ENCODE peak calls at places on chromosomes 12 and 14, in four cellular contexts. One of them, this sample, is unnamed.

GRCh38 chr12:122523846-122524718 is 2.7 kb downstream of the RSRC2 start:
- DNase-seq in fibroblast of the aortic adventitia: peak; percentile 36
- DNase-seq in activated naive CD4-positive, alpha-beta T cell treated with anti-CD3 and anti-CD28 coated beads, Interleukin-2, amount 10 ng/mL, durations not matched to agents 7 days and 5 days: no peak
- DNase-seq in GM23338: no peak
- DNase-seq in this sample: no peak

GRCh38 chr12:2890001-2890387 is 697 bp upstream of the TULP3 start:
- DNase-seq in fibroblast of the aortic adventitia: no peak
- DNase-seq in activated naive CD4-positive, alpha-beta T cell treated with anti-CD3 and anti-CD28 coated beads, Interleukin-2, amount 10 ng/mL, durations not matched to agents 7 days and 5 days: no peak
- DNase-seq in GM23338: no peak
- DNase-seq in this sample: no peak

GRCh38 chr14:101590062-101590461 is 28.8 kb downstream of the DIO3 start:
- DNase-seq in fibroblast of the aortic adventitia: no peak
- DNase-seq in activated naive CD4-positive, alpha-beta T cell treated with anti-CD3 and anti-CD28 coated beads, Interleukin-2, amount 10 ng/mL, durations not matched to agents 7 days and 5 days: no peak
- DNase-seq in GM23338: no peak
- DNase-seq in this sample: no peak

GRCh38 chr12:49970030-49970429 is 2.7 kb upstream of the AQP6 start:
- DNase-seq in fibroblast of the aortic adventitia: no peak
- DNase-seq in activated naive CD4-positive, alpha-beta T cell treated with anti-CD3 and anti-CD28 coated beads, Interleukin-2, amount 10 ng/mL, durations not matched to agents 7 days and 5 days: no peak
- DNase-seq in GM23338: no peak
- DNase-seq in this sample: no peak

GRCh38 chr12:94377599-94377998 is 82.1 kb downstream of the CEP83 start:
- DNase-seq in fibroblast of the aortic adventitia: no peak
- DNase-seq in activated naive CD4-positive, alpha-beta T cell treated with anti-CD3 and anti-CD28 coated beads, Interleukin-2, amount 10 ng/mL, durations not matched to agents 7 days and 5 days: no peak
- DNase-seq in GM23338: no peak
- DNase-seq in this sample: no peak

GRCh38 chr14:103746706-103747105 is 31.1 kb downstream of the ZFYVE21 start:
- DNase-seq in fibroblast of the aortic adventitia: peak; percentile 42
- DNase-seq in activated naive CD4-positive, alpha-beta T cell treated with anti-CD3 and anti-CD28 coated beads, Interleukin-2, amount 10 ng/mL, durations not matched to agents 7 days and 5 days: no peak
- DNase-seq in GM23338: no peak
- DNase-seq in this sample: no peak

GRCh38 chr12:497501-498160 is 37.9 kb downstream of the B4GALNT3 start:
- DNase-seq in fibroblast of the aortic adventitia: no peak
- DNase-seq in activated naive CD4-positive, alpha-beta T cell treated with anti-CD3 and anti-CD28 coated beads, Interleukin-2, amount 10 ng/mL, durations not matched to agents 7 days and 5 days: no peak
- DNase-seq in GM23338: no peak
- DNase-seq in this sample: no peak

GRCh38 chr12:58465418-58465817 is 454.9 kb downstream of the LRIG3 start:
- DNase-seq in fibroblast of the aortic adventitia: peak; percentile 26
- DNase-seq in activated naive CD4-positive, alpha-beta T cell treated with anti-CD3 and anti-CD28 coated beads, Interleukin-2, amount 10 ng/mL, durations not matched to agents 7 days and 5 days: no peak
- DNase-seq in GM23338: no peak
- DNase-seq in this sample: no peak

GRCh38 chr12:65935906-65936528 is 111.7 kb downstream of the HMGA2 start:
- DNase-seq in fibroblast of the aortic adventitia: no peak
- DNase-seq in activated naive CD4-positive, alpha-beta T cell treated with anti-CD3 and anti-CD28 coated beads, Interleukin-2, amount 10 ng/mL, durations not matched to agents 7 days and 5 days: no peak
- DNase-seq in GM23338: no peak
- DNase-seq in this sample: no peak

GRCh38 chr12:50174971-50175715 is 8.0 kb upstream of the CERS5 start:
- DNase-seq in fibroblast of the aortic adventitia: peak; percentile 94
- DNase-seq in activated naive CD4-positive, alpha-beta T cell treated with anti-CD3 and anti-CD28 coated beads, Interleukin-2, amount 10 ng/mL, durations not matched to agents 7 days and 5 days: no peak
- DNase-seq in GM23338: peak; percentile 87
- DNase-seq in this sample: no peak

This sample was measured in amygdala.